ENCODE peak calls at places on chromosomes 12 and 14, in four cellular contexts. T is left lung, U is heart left ventricle, Z is body of pancreas. C is an unnamed sample. For H3K36me3, the result is how much of the 10 kb centered on the place peaks cover.

GRCh38 chr14:58055497-58055896 is 96.5 kb downstream of the ARMH4 start:
- DNase-seq in U (no peak), T (no peak), Z (no peak), C (no peak)

GRCh38 chr12:14961466-14962155 is at the start of gene ARHGDIB:
- DNase-seq in T (no peak), U (peak), Z (peak), C (no peak)

GRCh38 chr12:84986586-84986985 is 49.5 kb downstream of the TSPAN19 start:
- DNase-seq in Z (no peak), U (no peak), T (no peak), C (peak)

GRCh38 chr12:118376089-118377004 is at the start of gene SUDS3:
- DNase-seq in U (peak), Z (peak), T (peak), C (peak)

GRCh38 chr14:95875831-95876768 is 532 bp upstream of the TUNAR start:
- DNase-seq in Z (no peak), T (peak), U (no peak), C (peak)

GRCh38 chr12:52823761-52824450 is 10.0 kb upstream of the KRT4 start:
- DNase-seq in Z (no peak), T (no peak), U (no peak), C (no peak)

GRCh38 chr14:50052517-50052916 is 63.9 kb downstream of the VCPKMT start:
- DNase-seq in Z (no peak), T (no peak), U (no peak), C (no peak)

GRCh38 chr12:43921666-43922337 is 85.9 kb downstream of the TMEM117 start:
- DNase-seq in Z (no peak), U (no peak), T (no peak), C (no peak)

GRCh38 chr12:117441751-117442150 is 80.3 kb upstream of the NOS1 start:
- DNase-seq in T (peak), U (peak), Z (peak), C (peak)

GRCh38 chr12:119780786-119781434 is 96.2 kb downstream of the CIT start:
- DNase-seq in T (no peak), U (no peak), Z (peak), C (peak)

GRCh38 chr12:131940121-131940520 is 9.6 kb upstream of the EP400 start:
- DNase-seq in Z (no peak), U (no peak), T (peak), C (no peak)

GRCh38 chr12:107344035-107344808 is 250.9 kb upstream of the CRY1 start:
- DNase-seq in U (no peak), Z (no peak), T (no peak), C (no peak)

GRCh38 chr12:130665753-130666152 is 50.3 kb downstream of the RIMBP2 start:
- DNase-seq in Z (no peak), U (no peak), T (no peak), C (no peak)

GRCh38 chr12:262817-263216 is at the start of gene SLC6A13:
- DNase-seq in U (no peak), Z (no peak), T (peak), C (no peak)

GRCh38 chr12:127355061-127355820 is 911.7 kb upstream of the TMEM132C start:
- DNase-seq in U (no peak), Z (no peak), T (no peak), C (peak)

GRCh38 chr12:97267803-97268202 is 194.8 kb upstream of the RMST start:
- DNase-seq in U (no peak), Z (no peak), T (no peak), C (no peak)

GRCh38 chr14:69547701-69548348 is 26.8 kb downstream of the CCDC177 start:
- DNase-seq in Z (peak), T (peak), U (no peak), C (no peak)

GRCh38 chr12:111823891-111824290 is 18.1 kb upstream of the MAPKAPK5 start:
- DNase-seq in U (no peak), Z (no peak), T (no peak), C (no peak)

GRCh38 chr12:110370732-110371141 is 32.8 kb downstream of the ANAPC7 start:
- DNase-seq in U (no peak), T (no peak), Z (no peak), C (no peak)
- H3K36me3 ChIP-seq in U (under half), T (under half), Z (under half), C (half or more)

GRCh38 chr12:55780695-55781094 is 36.8 kb downstream of the SARNP start:
- DNase-seq in U (no peak), T (no peak), Z (no peak), C (no peak)
- H3K36me3 ChIP-seq in U (half or more), T (under half), Z (under half), C (half or more)

GRCh38 chr12:109567967-109568366 is 5.3 kb downstream of the MMAB start:
- DNase-seq in Z (no peak), T (no peak), U (no peak), C (no peak)
- H3K36me3 ChIP-seq in Z (under half), T (under half), U (half or more), C (half or more)

GRCh38 chr12:124415064-124415463 is 120.2 kb downstream of the RFLNA start:
- DNase-seq in U (no peak), Z (no peak), T (no peak), C (no peak)

GRCh38 chr12:124418791-124419190 is 123.9 kb downstream of the RFLNA start:
- DNase-seq in T (no peak), U (no peak), Z (no peak), C (no peak)

GRCh38 chr12:124418156-124418555 is 123.3 kb downstream of the RFLNA start:
- DNase-seq in Z (no peak), T (no peak), U (no peak), C (no peak)

GRCh38 chr12:124419292-124420040 is 124.6 kb downstream of the RFLNA start:
- DNase-seq in U (no peak), Z (no peak), T (no peak), C (peak)

DNA sequence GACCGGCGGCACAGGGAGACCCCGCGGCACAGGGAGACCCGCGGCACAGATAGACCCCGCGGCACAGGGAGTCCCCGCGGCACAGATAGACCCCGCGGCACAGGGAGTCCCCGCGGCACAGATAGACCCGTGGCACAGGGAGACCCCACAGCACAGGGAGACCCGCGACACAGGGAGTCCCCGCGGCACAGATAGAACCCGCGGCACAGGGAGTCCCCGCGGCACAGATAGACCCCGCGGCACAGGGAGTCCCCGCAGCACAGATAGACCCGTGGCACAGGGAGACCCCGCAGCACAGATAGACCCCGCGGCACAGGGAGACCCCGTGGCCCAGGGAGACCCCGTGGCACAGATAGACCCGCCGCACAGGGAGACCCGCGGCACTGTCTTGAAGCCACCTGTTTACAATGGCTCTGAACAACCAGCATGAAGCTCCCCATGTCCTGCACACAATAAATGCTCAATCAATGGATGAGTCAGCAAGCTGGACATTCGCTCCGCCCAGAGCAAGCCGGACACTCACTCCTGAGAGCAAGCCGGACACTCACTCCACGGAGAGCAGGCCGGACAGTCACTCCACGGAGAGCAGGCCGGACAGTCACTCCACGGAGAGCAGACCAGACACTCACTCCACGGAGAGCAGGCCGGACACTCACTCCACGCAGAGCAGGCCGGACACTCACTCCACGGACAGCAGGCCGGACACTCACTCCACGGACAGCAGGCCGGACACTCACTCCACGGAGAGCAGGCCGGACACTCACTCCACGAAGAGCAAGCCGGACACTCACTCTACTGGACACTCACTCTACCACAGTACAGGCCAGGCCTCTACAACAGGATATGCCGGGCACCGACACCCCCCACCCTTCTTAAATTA is 121.9 kb downstream of the RFLNA start:
- DNase-seq in U (no peak), Z (no peak), T (no peak), C (no peak)
- H3K36me3 ChIP-seq in U (under half), Z (under half), T (under half), C (half or more)

GRCh38 chr12:124363376-124363965 is 68.6 kb downstream of the RFLNA start:
- DNase-seq in Z (no peak), T (no peak), U (no peak), C (no peak)
- H3K36me3 ChIP-seq in Z (under half), T (under half), U (under half), C (half or more)

GRCh38 chr12:103986823-103987222 is 21.2 kb downstream of the TDG start:
- DNase-seq in T (no peak), Z (no peak), U (no peak), C (no peak)
- H3K36me3 ChIP-seq in T (under half), Z (under half), U (half or more), C (half or more)

DNA sequence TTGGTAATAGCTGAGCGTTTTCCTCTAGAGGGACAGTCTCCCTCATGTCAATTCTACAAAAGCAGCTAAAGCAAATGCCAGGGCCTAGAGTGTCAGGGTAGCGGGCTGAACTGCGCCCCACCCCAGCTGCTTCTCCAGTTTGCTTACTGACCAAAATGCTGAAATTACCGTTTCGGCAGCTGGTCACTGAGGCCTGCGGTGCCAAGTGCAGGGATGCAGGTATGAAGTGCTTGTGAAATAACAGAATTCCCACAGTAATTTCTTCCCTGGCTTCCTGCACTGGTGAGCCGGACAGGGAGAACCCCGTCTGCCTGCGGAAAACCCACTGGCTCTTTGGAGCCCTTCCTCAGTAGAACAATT is 19.1 kb downstream of the PSMC1 start:
- DNase-seq in T (no peak), U (no peak), Z (no peak), C (no peak)
- H3K36me3 ChIP-seq in T (under half), U (half or more), Z (under half), C (under half)

DNA sequence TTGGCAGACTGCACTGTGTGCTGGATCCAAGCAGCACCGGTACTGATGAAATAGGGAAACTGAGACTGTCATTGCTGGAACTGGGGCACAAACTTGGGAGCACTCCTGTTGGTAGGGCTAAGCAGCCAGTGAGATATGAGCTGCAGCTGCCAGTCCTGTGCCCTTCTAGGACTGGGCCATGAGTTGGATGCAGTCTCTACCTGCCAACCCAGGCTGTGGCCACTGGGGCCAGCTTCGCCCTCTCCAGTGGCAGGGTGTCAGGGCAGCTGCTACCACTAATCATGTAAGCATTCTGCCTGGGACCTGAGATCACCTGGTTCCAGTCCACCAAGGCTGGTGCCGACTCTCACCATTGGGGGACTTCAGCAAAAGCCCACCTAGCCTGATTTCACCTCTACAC is 121.1 kb downstream of the PAWR start:
- DNase-seq in U (no peak), Z (no peak), T (no peak), C (no peak)
- H3K36me3 ChIP-seq in U (under half), Z (under half), T (under half), C (under half)

GRCh38 chr14:77245820-77246219 is 25.2 kb downstream of the NGB start:
- DNase-seq in T (no peak), Z (no peak), U (no peak), C (no peak)
- H3K36me3 ChIP-seq in T (under half), Z (under half), U (under half), C (under half)